ENCODE peak calls at places on chromosomes 1 and 21, in four cellular contexts. D, H, K and L are unnamed samples.
A peak's percentile ranks its signal among the peaks of the same experiment; 100 is the strongest.

GRCh38 chr1:66576645-66577044 is 42.7 kb downstream of the SGIP1 start:
- DNase-seq in H (no peak), D (no peak), K (no peak), L (no peak)

GRCh38 chr21:43367296-43367695 is 59.6 kb downstream of the SIK1 start:
- DNase-seq in D (no peak), H (no peak), K (peak; percentile 48), L (no peak)

GRCh38 chr21:37683396-37684114 is 232.7 kb downstream of the KCNJ6 start:
- DNase-seq in D (no peak), H (no peak), K (no peak), L (no peak)

GRCh38 chr1:43314233-43314632 is 13.5 kb downstream of the TIE1 start:
- DNase-seq in H (no peak), D (peak; percentile 17), K (no peak), L (no peak)

GRCh38 chr1:63807063-63807462 is 33.2 kb downstream of the ROR1 start:
- DNase-seq in K (no peak), H (no peak), D (no peak), L (no peak)

GRCh38 chr1:25360596-25361581 is 22.8 kb downstream of the TMEM50A start:
- DNase-seq in H (no peak), K (no peak), D (no peak), L (peak; percentile 45)

GRCh38 chr1:209796733-209797025 is 9.3 kb downstream of the IRF6 start:
- DNase-seq in D (no peak), K (no peak), H (no peak), L (no peak)

GRCh38 chr1:200311256-200311655 is 98.6 kb downstream of the ZNF281 start:
- DNase-seq in D (no peak), K (no peak), H (no peak), L (peak; percentile 22)

GRCh38 chr1:177566495-177566894 is 395.7 kb downstream of the BRINP2 start:
- DNase-seq in H (no peak), K (no peak), D (no peak), L (no peak)

GRCh38 chr1:174160603-174161002 is 1.3 kb downstream of the RABGAP1L start:
- DNase-seq in K (no peak), D (no peak), H (no peak), L (no peak)

GRCh38 chr1:226706664-226707063 is 32.4 kb downstream of the ITPKB start:
- DNase-seq in K (no peak), H (no peak), D (no peak), L (no peak)

GRCh38 chr1:246781212-246781611 is 57.0 kb downstream of the SCCPDH start:
- DNase-seq in D (no peak), K (no peak), H (no peak), L (no peak)

GRCh38 chr1:104780470-104781078 is 1030.9 kb downstream of the AMY1C start:
- DNase-seq in K (peak; percentile 39), D (no peak), H (no peak), L (no peak)

GRCh38 chr21:45996311-45997204 is 15.0 kb downstream of the COL6A1 start:
- DNase-seq in K (no peak), H (no peak), D (peak; percentile 35), L (no peak)

GRCh38 chr1:64474133-64474532 is 4.2 kb downstream of the CACHD1 start:
- DNase-seq in K (no peak), D (no peak), H (no peak), L (no peak)

GRCh38 chr1:223001653-223002634 is 141.1 kb downstream of the TLR5 start:
- DNase-seq in H (no peak), D (no peak), K (no peak), L (no peak)

GRCh38 chr1:171433451-171433850 is 51.9 kb upstream of the PRRC2C start:
- DNase-seq in H (no peak), D (no peak), K (no peak), L (peak; percentile 76)

GRCh38 chr1:85078903-85079302 is 30.6 kb upstream of the MCOLN3 start:
- DNase-seq in K (no peak), D (no peak), H (no peak), L (no peak)

GRCh38 chr1:215719569-215719968 is 152.5 kb downstream of the KCTD3 start:
- DNase-seq in D (no peak), K (no peak), H (no peak), L (no peak)

GRCh38 chr1:75542818-75543570 is 67.9 kb downstream of the SLC44A5 start:
- DNase-seq in H (no peak), K (no peak), D (no peak), L (no peak)

GRCh38 chr1:9212735-9213134 is 21.8 kb upstream of the H6PD start:
- DNase-seq in K (no peak), D (no peak), H (no peak), L (no peak)

GRCh38 chr1:160376525-160377131 is 9.8 kb downstream of the NHLH1 start:
- DNase-seq in K (peak; percentile 68), H (no peak), D (no peak), L (peak; percentile 42)

GRCh38 chr1:207315435-207315834 is 6.0 kb upstream of the CD55 start:
- DNase-seq in D (no peak), K (no peak), H (no peak), L (no peak)